ENCODE peak calls at places on chromosomes 7 and 10, in four cellular contexts. X, U, E and Z are unnamed samples.

GRCh38 chr10:125414998-125415397 is 254.6 kb upstream of the CTBP2 start:
- DNase-seq in X (no peak), U (no peak), E (no peak), Z (no peak)

GRCh38 chr10:2734691-2735090 is 332.7 kb upstream of the PFKP start:
- DNase-seq in X (no peak), U (no peak), E (no peak), Z (no peak)

GRCh38 chr10:60869916-60870728 is 73.9 kb downstream of the RHOBTB1 start:
- DNase-seq in X (no peak), U (no peak), E (peak; percentile 48), Z (no peak)

GRCh38 chr10:20993387-20994170 is 96.5 kb upstream of the NEBL start:
- DNase-seq in X (peak; percentile 52), U (peak; percentile 19), E (no peak), Z (no peak)

GRCh38 chr7:123747620-123748141 is 1.1 kb downstream of the WASL start:
- DNase-seq in X (peak; percentile 90), U (peak; percentile 48), E (peak; percentile 79), Z (peak; percentile 34)

GRCh38 chr7:131686833-131687232 is 130.4 kb upstream of the PODXL start:
- DNase-seq in X (no peak), U (no peak), E (no peak), Z (peak; percentile 34)

GRCh38 chr7:113100091-113100723 is 13.6 kb upstream of the GPR85 start:
- DNase-seq in X (no peak), U (peak; percentile 27), E (no peak), Z (no peak)

GRCh38 chr7:17580141-17580540 is 281.7 kb downstream of the AHR start:
- DNase-seq in X (peak; percentile 68), U (no peak), E (no peak), Z (no peak)

GRCh38 chr10:76040107-76040829 is 608.8 kb downstream of the LRMDA start:
- DNase-seq in X (no peak), U (no peak), E (no peak), Z (no peak)

GRCh38 chr10:21080246-21080645 is 183.1 kb upstream of the NEBL start:
- DNase-seq in X (no peak), U (no peak), E (no peak), Z (no peak)

GRCh38 chr10:16816830-16817124 is 447 bp downstream of the RSU1 start:
- DNase-seq in X (no peak), U (peak; percentile 42), E (no peak), Z (no peak)

GRCh38 chr7:13467111-13467547 is 522.3 kb downstream of the ETV1 start:
- DNase-seq in X (no peak), U (no peak), E (no peak), Z (no peak)

GRCh38 chr7:80918406-80918805 is 445 bp downstream of the SEMA3C start:
- DNase-seq in X (no peak), U (peak; percentile 51), E (peak; percentile 31), Z (no peak)

GRCh38 chr7:39811161-39811614 is 138.9 kb upstream of the CDK13 start:
- DNase-seq in X (peak; percentile 76), U (no peak), E (no peak), Z (no peak)

GRCh38 chr7:135774284-135774683 is 25.7 kb upstream of the FAM180A start:
- DNase-seq in X (peak; percentile 74), U (no peak), E (no peak), Z (no peak)

GRCh38 chr10:113060221-113061053 is 110.4 kb downstream of the TCF7L2 start:
- DNase-seq in X (peak; percentile 65), U (no peak), E (no peak), Z (no peak)

GRCh38 chr10:119349341-119349740 is 142.0 kb downstream of the GRK5 start:
- DNase-seq in X (no peak), U (no peak), E (no peak), Z (no peak)
- H2AK5ac ChIP-seq in X (no peak overlapping the region), U (no peak overlapping the region), E (no peak overlapping the region), Z (no peak overlapping the region)

DNA sequence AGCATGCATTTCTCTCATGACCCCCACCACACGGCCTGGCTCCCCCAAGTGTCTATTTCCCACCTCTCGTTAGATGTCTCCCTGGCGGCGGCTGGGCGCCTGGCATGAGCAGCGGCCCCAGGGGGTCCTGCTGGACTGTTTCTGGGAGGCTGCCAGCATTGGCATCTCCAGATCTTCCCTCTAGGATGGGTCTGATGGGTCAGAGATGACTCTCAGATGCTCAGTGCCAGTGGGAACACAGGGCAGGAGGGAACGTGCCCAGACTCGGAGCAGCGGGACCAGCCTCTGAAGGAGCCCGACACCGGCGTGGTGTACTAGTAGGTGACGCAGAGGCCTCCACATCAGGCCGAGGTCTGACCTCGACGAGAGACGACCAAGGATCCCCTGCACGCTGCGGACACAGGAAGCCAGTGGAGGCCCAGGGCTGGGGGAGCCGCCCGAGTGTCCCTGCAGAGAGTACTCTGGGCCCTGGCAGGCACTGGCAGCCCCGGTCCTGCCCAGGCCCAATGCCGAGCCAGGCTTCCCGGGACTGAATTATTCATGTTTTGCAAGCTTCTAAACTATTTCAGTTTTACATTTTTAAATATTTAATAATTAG is 238.8 kb downstream of the ELFN1 start:
- DNase-seq in X (no peak), U (no peak), E (no peak), Z (no peak)
- H2BK12ac ChIP-seq in X (no peak overlapping the region), U (no peak overlapping the region), E (no peak overlapping the region), Z (no peak overlapping the region)

GRCh38 chr7:154902600-154903082 is 100.3 kb downstream of the PAXIP1 start:
- DNase-seq in X (no peak), U (no peak), E (no peak), Z (no peak)

GRCh38 chr7:154906201-154906600 is 96.7 kb downstream of the PAXIP1 start:
- DNase-seq in X (no peak), U (no peak), E (no peak), Z (no peak)

GRCh38 chr7:154905615-154906014 is 97.3 kb downstream of the PAXIP1 start:
- DNase-seq in X (no peak), U (no peak), E (no peak), Z (no peak)

GRCh38 chr7:154899893-154900292 is 103.0 kb downstream of the PAXIP1 start:
- DNase-seq in X (no peak), U (no peak), E (no peak), Z (no peak)

GRCh38 chr7:154903083-154903731 is 99.7 kb downstream of the PAXIP1 start:
- DNase-seq in X (no peak), U (no peak), E (no peak), Z (no peak)
- H2AK5ac ChIP-seq in X (no peak overlapping the region), U (no peak overlapping the region), E (no peak overlapping the region), Z (no peak overlapping the region)

GRCh38 chr7:2974093-2974819 is 69.4 kb downstream of the CARD11 start:
- DNase-seq in X (no peak), U (peak; percentile 5), E (no peak), Z (no peak)
- H2BK12ac ChIP-seq in X (no peak overlapping the region), U (no peak overlapping the region), E (no peak overlapping the region), Z (no peak overlapping the region)

DNA sequence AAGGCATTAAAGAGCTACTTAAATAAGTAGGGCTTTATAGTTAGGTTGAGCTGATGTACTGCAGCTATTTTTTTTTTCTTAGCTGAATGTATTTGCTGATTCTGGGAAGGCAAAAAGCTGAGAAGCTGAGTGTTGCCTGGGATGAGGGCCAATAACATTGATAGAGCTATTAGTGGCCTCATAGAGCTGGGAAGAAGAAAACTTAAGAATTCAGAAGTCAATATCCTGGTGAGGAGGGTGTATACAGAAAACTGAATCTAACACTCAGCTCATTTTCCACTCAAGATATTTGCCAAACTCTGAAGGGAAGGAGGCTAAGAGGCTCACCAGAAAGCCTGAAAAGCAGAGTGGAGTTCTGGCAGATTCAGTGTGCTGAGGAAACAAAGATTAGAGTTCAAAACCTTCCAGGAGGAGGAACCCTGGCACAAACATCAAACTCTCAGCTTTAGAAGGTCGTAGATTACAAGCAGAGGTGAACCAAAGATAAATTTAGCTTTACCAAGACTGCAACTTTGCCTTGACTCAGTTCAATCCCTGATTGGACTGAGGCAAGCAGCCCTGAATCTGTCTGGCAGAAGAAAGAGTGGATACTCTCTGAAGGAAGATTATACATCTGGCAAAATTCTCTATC is 11.3 kb downstream of the PPP1R3C start:
- DNase-seq in X (no peak), U (no peak), E (no peak), Z (no peak)
- H2AK5ac ChIP-seq in X (no peak overlapping the region), U (no peak overlapping the region), E (no peak overlapping the region), Z (no peak overlapping the region)

GRCh38 chr7:196283-196682 is 3.9 kb downstream of the FAM20C start:
- DNase-seq in X (no peak), U (no peak), E (no peak), Z (no peak)

GRCh38 chr7:194257-194995 is 2.1 kb downstream of the FAM20C start:
- DNase-seq in X (peak; percentile 31), U (no peak), E (peak; percentile 57), Z (no peak)

GRCh38 chr7:196778-197321 is 4.5 kb downstream of the FAM20C start:
- DNase-seq in X (no peak), U (no peak), E (no peak), Z (no peak)

GRCh38 chr7:194996-195829 is 2.8 kb downstream of the FAM20C start:
- DNase-seq in X (no peak), U (no peak), E (no peak), Z (no peak)

GRCh38 chr7:195830-196128 is 3.4 kb downstream of the FAM20C start:
- DNase-seq in X (no peak), U (no peak), E (no peak), Z (no peak)
- H2BK12ac ChIP-seq in X (no peak overlapping the region), U (no peak overlapping the region), E (no peak overlapping the region), Z (peak overlapping the region; percentile 90)

DNA sequence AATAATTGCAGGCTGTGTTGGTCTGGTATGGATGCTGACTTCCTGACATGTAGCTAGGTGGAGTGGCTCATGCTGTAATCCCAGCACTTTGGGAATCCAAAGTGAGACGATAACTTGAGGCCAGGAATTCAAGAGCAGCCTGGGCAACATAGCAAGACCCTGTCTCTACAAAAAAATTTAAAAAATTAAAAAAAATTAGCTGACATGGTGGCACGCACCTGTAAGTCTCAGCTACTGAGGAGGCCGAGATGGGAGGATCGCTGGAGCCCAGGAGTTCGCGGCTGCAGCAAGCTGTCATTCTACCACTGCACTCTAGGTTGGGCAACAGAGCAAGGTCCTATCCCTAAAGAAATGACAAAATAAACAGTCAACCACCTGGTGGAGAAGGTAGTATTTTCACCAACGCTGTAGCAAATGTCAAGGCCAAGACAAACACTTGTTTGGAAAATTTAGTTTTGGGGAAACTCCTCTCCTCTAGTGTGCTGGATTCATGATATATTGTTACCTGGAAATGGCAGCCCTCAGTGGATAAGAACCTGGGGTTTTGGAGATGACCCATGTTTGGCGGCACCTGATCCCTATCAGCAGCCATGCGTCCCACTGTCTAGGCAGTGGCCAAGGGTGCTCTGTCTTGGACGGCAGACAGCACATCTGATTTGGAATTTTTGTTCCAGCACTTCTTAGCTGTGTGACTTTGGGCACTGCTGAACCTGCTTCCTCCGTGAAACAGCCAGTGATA is 29.5 kb downstream of the CUX1 start:
- DNase-seq in X (no peak), U (peak; percentile 63), E (no peak), Z (no peak)
- H2AK5ac ChIP-seq in X (no peak overlapping the region), U (no peak overlapping the region), E (no peak overlapping the region), Z (no peak overlapping the region)